ENCODE peak calls at places on chromosome 10, in ten cellular contexts. K, D, Q, Y, P, M, T, V, O and S are unnamed samples.
A peak's percentile ranks its signal among the peaks of the same experiment; 100 is the strongest.

GRCh38 chr10:102133373-102134195 is 744 bp downstream of the PPRC1 start:
- DNase-seq in K (peak; percentile 74), D (peak; percentile 91), Q (no peak), Y (peak; percentile 69), P (peak; percentile 72), M (peak; percentile 69), T (peak; percentile 90), V (peak; percentile 86), O (peak; percentile 41), S (peak; percentile 88)

GRCh38 chr10:15486404-15486803 is 115.3 kb upstream of the FAM171A1 start:
- DNase-seq in K (no peak), D (no peak), Q (no peak), Y (no peak), P (no peak), M (no peak), T (no peak), V (no peak), O (no peak), S (no peak)

GRCh38 chr10:81874878-81875679 is at the start of gene NRG3:
- DNase-seq in K (no peak), D (peak; percentile 77), Q (no peak), Y (no peak), P (no peak), M (peak; percentile 53), T (no peak), V (no peak), O (peak; percentile 59), S (peak; percentile 4)

GRCh38 chr10:123381271-123381670 is 227.1 kb downstream of the BUB3 start:
- DNase-seq in K (peak; percentile 73), D (no peak), Q (no peak), Y (no peak), P (no peak), M (no peak), T (no peak), V (no peak), O (no peak), S (peak; percentile 56)

GRCh38 chr10:104589871-104590270 is 51.2 kb upstream of the SORCS3 start:
- DNase-seq in K (peak; percentile 65), D (no peak), Q (peak; percentile 13), Y (no peak), P (no peak), M (no peak), T (no peak), V (no peak), O (no peak), S (peak; percentile 86)

GRCh38 chr10:84908491-84908890 is 580.1 kb downstream of the CCSER2 start:
- DNase-seq in K (no peak), D (no peak), Q (no peak), Y (no peak), P (no peak), M (no peak), T (peak; percentile 13), V (no peak), O (no peak), S (no peak)

GRCh38 chr10:76632158-76633051 is 1005.2 kb downstream of the KCNMA1 start:
- DNase-seq in K (peak; percentile 90), D (no peak), Q (peak; percentile 6), Y (peak; percentile 5), P (peak; percentile 45), M (peak; percentile 65), T (no peak), V (peak; percentile 66), O (peak; percentile 35), S (peak; percentile 10)

GRCh38 chr10:33022090-33022489 is 64.1 kb upstream of the ITGB1 start:
- DNase-seq in K (no peak), D (no peak), Q (no peak), Y (no peak), P (no peak), M (no peak), T (no peak), V (no peak), O (no peak), S (no peak)

GRCh38 chr10:71319800-71320392 is 837 bp downstream of the SLC29A3 start:
- DNase-seq in K (no peak), D (no peak), Q (no peak), Y (no peak), P (no peak), M (no peak), T (no peak), V (no peak), O (no peak), S (no peak)

GRCh38 chr10:27526242-27526641 is 22.1 kb downstream of the RAB18 start:
- DNase-seq in K (no peak), D (no peak), Q (no peak), Y (no peak), P (no peak), M (peak; percentile 12), T (no peak), V (no peak), O (no peak), S (peak; percentile 15)
- H3K9me2 ChIP-seq in K (no peaks in the 10 kb centered on the region), D (no peaks in the 10 kb centered on the region), Q (no peaks in the 10 kb centered on the region), Y (no peaks in the 10 kb centered on the region), P (no peaks in the 10 kb centered on the region), M (no peaks in the 10 kb centered on the region), T (no peaks in the 10 kb centered on the region), V (no peaks in the 10 kb centered on the region), O (no peaks in the 10 kb centered on the region), S (no peaks in the 10 kb centered on the region)

GRCh38 chr10:64196638-64197315 is 675.6 kb downstream of the REEP3 start:
- DNase-seq in K (no peak), D (no peak), Q (no peak), Y (no peak), P (no peak), M (no peak), T (no peak), V (no peak), O (no peak), S (no peak)

GRCh38 chr10:64191304-64191703 is 670.1 kb downstream of the REEP3 start:
- DNase-seq in K (no peak), D (peak; percentile 66), Q (no peak), Y (no peak), P (no peak), M (no peak), T (no peak), V (no peak), O (no peak), S (no peak)
- H2AFZ ChIP-seq in K (no peak overlapping the region), D (no peak overlapping the region), Q (no peak overlapping the region), Y (no peak overlapping the region), P (no peak overlapping the region), M (peak overlapping the region; percentile 72), T (no peak overlapping the region), V (no peak overlapping the region), O (no peak overlapping the region), S (no peak overlapping the region)

GRCh38 chr10:86956841-86957448 is 470 bp downstream of the MMRN2 start:
- DNase-seq in K (no peak), D (peak; percentile 60), Q (no peak), Y (no peak), P (no peak), M (no peak), T (no peak), V (no peak), O (no peak), S (no peak)

GRCh38 chr10:86956195-86956840 is 1.1 kb downstream of the MMRN2 start:
- DNase-seq in K (no peak), D (no peak), Q (no peak), Y (no peak), P (no peak), M (no peak), T (no peak), V (no peak), O (no peak), S (no peak)

GRCh38 chr10:86958831-86959736 is 685 bp downstream of the SNCG start:
- DNase-seq in K (peak; percentile 51), D (peak; percentile 38), Q (peak; percentile 62), Y (no peak), P (peak; percentile 74), M (no peak), T (peak; percentile 63), V (no peak), O (no peak), S (peak; percentile 49)

GRCh38 chr10:86958109-86958830 is at the start of gene SNCG:
- DNase-seq in K (no peak), D (no peak), Q (no peak), Y (no peak), P (no peak), M (no peak), T (no peak), V (no peak), O (no peak), S (peak; percentile 40)

DNA sequence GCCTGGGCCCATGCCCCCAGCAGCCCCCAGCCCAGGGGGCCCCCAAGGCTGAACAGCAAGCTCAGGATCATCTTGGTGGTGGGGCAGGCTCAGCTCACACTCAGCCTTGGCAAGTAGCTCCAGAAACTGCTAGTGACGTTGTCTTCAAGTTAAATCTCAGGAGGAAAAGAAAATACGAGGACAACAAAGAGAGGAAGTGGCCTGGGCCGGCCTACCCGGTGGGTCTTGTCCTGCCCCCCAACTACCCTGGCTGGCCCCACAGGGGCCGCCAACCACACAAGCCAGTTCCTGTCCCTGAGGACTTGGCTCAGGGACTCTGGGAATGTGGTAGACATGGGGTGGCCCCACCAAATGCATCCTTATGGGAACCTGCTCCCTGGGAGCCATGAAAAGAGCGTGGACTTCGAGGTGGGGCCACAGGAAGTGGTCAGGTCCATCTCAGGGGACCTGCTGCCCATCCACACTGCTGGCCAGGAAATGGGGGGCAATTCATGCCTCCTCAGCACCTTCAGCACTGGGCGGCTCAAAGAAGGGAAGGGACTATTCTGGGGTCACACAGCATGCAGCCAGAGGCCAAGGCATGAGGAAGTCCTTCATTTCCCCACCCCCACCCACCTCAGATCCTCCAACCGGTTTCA is at the start of gene MMRN2:
- DNase-seq in K (no peak), D (no peak), Q (no peak), Y (no peak), P (no peak), M (no peak), T (no peak), V (no peak), O (no peak), S (no peak)
- H3K4me3 ChIP-seq in K (no peak within 1 kb of the TSS), D (no peak within 1 kb of the TSS), Q (peak within 1 kb of the TSS; percentile 57), Y (no peak within 1 kb of the TSS), P (peak within 1 kb of the TSS; percentile 72), M (no peak within 1 kb of the TSS), T (no peak within 1 kb of the TSS), V (no peak within 1 kb of the TSS), O (no peak within 1 kb of the TSS), S (no peak within 1 kb of the TSS)

DNA sequence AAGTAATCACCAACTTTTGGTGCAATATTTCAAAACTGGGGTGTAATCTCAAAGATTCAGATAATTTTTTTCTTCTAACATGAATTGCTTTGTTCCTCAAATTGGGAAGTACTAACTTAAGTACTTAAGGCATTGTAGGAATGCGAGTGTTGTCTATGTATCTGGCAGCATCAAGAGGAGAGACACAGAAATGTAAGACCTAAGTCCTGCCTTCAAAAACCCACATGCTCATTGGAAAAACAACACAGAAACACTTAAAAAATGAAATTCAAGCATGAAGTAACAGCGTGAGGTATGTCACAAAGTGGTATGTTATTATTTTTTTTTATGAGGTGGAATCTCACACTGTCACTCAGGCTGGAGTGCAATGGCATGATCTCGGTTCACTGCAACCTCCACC is 288.5 kb downstream of the ZEB1 start:
- DNase-seq in K (no peak), D (no peak), Q (no peak), Y (no peak), P (no peak), M (no peak), T (no peak), V (no peak), O (no peak), S (no peak)
- H3K9me2 ChIP-seq in K (no peaks in the 10 kb centered on the region), D (no peaks in the 10 kb centered on the region), Q (peaks cover 3% of the 10 kb centered on the region), Y (no peaks in the 10 kb centered on the region), P (no peaks in the 10 kb centered on the region), M (peaks cover 6% of the 10 kb centered on the region), T (no peaks in the 10 kb centered on the region), V (no peaks in the 10 kb centered on the region), O (no peaks in the 10 kb centered on the region), S (no peaks in the 10 kb centered on the region)